ENCODE peak calls at places on chromosomes 5 and 9, in eight cellular contexts. L is AG09319, V is GM06990, R is GM20000, F is GM12865, U is fibroblast of pulmonary artery, O is B cell, E is endodermal cell. B is an unnamed sample.

GRCh38 chr5:143177263-143177994 is 226.1 kb downstream of the NR3C1 start:
- DNase-seq in L (peak), V (no peak), R (no peak), F (no peak), U (peak), O (no peak), E (no peak), B (no peak)

GRCh38 chr9:32004431-32005076 is 379.9 kb upstream of the ACO1 start:
- DNase-seq in L (no peak), V (no peak), R (no peak), F (peak), U (peak), O (no peak), E (peak), B (no peak)

GRCh38 chr5:76345582-76345981 is 57.5 kb upstream of the IQGAP2 start:
- DNase-seq in L (no peak), V (no peak), R (no peak), F (no peak), U (no peak), O (no peak), E (no peak), B (no peak)

GRCh38 chr5:169161022-169161680 is 139.8 kb downstream of the SLIT3 start:
- DNase-seq in L (peak), V (no peak), R (no peak), F (no peak), U (peak), O (no peak), E (peak), B (peak)

GRCh38 chr5:38211354-38211710 is 47.0 kb upstream of the EGFLAM start:
- DNase-seq in L (no peak), V (no peak), R (no peak), F (no peak), U (no peak), O (no peak), E (no peak), B (no peak)

GRCh38 chr5:126857472-126858410 is 80.8 kb downstream of the LMNB1 start:
- DNase-seq in L (no peak), V (no peak), R (no peak), F (no peak), U (peak), O (no peak), E (no peak), B (no peak)

GRCh38 chr5:10543585-10544040 is 20.3 kb upstream of the ANKRD33B start:
- DNase-seq in L (no peak), V (no peak), R (no peak), F (no peak), U (no peak), O (no peak), E (no peak), B (no peak)

GRCh38 chr9:76441551-76442322 is 17.2 kb upstream of the GCNT1 start:
- DNase-seq in L (no peak), V (peak), R (peak), F (peak), U (peak), O (no peak), E (no peak), B (no peak)

GRCh38 chr5:107361945-107362344 is 308.8 kb downstream of the EFNA5 start:
- DNase-seq in L (peak), V (no peak), R (no peak), F (peak), U (peak), O (no peak), E (no peak), B (no peak)

DNA sequence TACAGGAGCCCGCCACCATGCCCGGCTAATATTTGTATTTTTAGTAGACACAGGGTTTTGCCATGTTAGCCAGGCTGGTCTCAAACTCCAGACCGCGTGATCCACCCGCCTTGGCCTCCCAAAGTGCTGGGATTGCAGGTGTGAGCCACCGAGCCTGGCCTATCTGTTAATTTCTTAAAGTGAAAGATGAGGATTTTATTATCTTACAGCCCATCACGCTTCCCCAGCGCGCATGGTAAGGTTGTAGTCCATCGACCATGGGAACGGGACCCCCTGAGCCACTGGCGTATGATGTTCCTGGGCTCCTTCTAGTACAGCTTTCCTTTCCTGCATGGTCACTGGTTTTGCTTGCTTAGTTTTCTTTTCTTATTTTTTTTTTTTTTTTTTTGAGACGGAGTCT is 8.7 kb downstream of the CDHR2 start:
- DNase-seq in L (no peak), V (no peak), R (no peak), F (no peak), U (no peak), O (no peak), E (no peak), B (no peak)
- TF ChIP-seq CTCF in L (no peak), V (no peak), R (no peak), F (no peak), U (no peak), O (no peak), E (no peak), B (no peak)

GRCh38 chr5:15529821-15530220 is 29.8 kb downstream of the FBXL7 start:
- DNase-seq in L (no peak), V (no peak), R (no peak), F (no peak), U (peak), O (no peak), E (no peak), B (no peak)

GRCh38 chr5:15524712-15525111 is 24.7 kb downstream of the FBXL7 start:
- DNase-seq in L (no peak), V (no peak), R (no peak), F (no peak), U (no peak), O (no peak), E (no peak), B (no peak)

GRCh38 chr5:15525679-15526275 is 25.8 kb downstream of the FBXL7 start:
- DNase-seq in L (no peak), V (no peak), R (no peak), F (no peak), U (peak), O (no peak), E (no peak), B (no peak)

GRCh38 chr5:15526413-15526812 is 26.4 kb downstream of the FBXL7 start:
- DNase-seq in L (no peak), V (no peak), R (no peak), F (no peak), U (no peak), O (no peak), E (no peak), B (no peak)

DNA sequence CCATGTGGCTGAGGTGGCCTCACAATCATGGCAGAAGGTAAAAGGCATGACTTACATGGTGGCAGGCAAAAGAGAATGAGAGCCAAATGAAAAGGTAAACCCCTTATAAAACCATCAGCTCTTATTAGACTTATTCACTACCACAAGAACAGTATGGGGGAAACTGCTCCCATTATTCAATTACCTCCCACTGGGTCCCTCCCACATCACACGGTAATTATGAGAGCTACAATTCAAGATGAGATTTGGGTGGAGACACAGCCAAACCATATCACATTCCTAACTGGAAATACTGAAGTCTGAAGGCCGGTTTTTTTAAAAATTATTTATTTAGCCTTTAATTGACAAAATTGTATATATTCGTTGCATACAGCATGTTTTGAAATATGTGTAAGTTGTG is 28.5 kb downstream of the FBXL7 start:
- DNase-seq in L (no peak), V (no peak), R (no peak), F (no peak), U (no peak), O (no peak), E (no peak), B (no peak)
- TF ChIP-seq CTCF in L (no peak), V (no peak), R (no peak), F (no peak), U (no peak), O (no peak), E (no peak), B (no peak)

DNA sequence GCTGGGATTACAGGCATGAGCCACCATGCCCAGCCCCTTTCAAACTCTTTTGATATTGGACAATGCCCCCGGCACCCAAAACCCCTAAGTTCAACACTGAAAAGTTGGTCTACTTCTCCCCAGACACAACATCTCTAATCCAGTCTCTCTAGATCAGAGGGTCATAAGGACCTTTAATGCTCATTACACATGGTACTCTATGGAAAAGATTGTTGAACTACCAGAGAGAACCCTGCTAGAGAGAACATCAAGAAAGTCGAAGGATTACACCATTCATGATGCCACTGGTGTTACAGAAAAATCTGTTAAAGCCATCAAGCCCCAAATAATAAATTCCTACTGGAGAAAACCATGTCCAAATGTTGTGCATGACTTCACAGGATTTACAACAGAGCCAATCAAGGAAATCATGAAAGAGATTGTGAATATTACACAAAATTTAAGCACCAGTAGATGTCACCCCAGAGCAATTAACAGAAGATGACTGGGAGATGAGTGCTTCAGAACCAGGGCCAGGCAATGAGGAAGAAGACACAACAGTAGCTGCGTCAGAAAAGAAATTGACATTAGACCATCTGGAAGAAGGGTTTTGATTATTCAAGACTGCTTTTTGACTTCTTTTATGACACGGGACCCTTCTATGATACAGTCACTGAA is 28.3 kb upstream of the NIPAL4 start:
- DNase-seq in L (peak), V (peak), R (peak), F (peak), U (peak), O (peak), E (no peak), B (no peak)
- TF ChIP-seq CTCF in L (peak), V (peak), R (peak), F (peak), U (peak), O (peak), E (peak), B (no peak)

GRCh38 chr5:133489632-133490031 is 122.7 kb downstream of the FSTL4 start:
- DNase-seq in L (no peak), V (no peak), R (peak), F (peak), U (no peak), O (peak), E (peak), B (no peak)
- TF ChIP-seq CTCF in L (no peak), V (peak), R (peak), F (peak), U (no peak), O (peak), E (peak), B (no peak)

GRCh38 chr9:92770005-92770995 is 5.7 kb upstream of the BICD2 start:
- DNase-seq in L (no peak), V (peak), R (no peak), F (peak), U (peak), O (peak), E (peak), B (no peak)
- TF ChIP-seq CTCF in L (no peak), V (no peak), R (no peak), F (no peak), U (no peak), O (no peak), E (no peak), B (no peak)

GRCh38 chr5:60382761-60383160 is 317.2 kb downstream of the DEPDC1B start:
- DNase-seq in L (no peak), V (no peak), R (peak), F (peak), U (peak), O (peak), E (no peak), B (no peak)
- TF ChIP-seq CTCF in L (peak), V (peak), R (no peak), F (peak), U (peak), O (no peak), E (peak), B (no peak)

DNA sequence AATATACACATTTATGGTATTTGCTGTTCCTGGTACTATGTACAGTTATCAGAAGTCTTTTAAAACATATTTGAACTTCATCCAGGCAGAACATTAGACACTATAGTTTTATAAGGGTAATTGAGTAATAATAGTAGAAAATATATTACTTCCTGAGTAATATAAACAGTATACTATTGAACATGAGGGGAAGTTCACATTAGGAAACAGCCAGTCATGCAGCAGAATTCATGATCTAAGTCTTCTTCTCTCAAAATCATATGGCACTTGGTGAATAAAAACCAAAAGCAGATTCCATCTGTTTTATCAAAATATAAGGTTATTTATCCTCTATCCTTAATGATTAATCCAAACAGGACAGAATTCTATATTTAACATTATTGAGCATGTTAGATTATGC is 584.2 kb upstream of the TUSC1 start:
- DNase-seq in L (no peak), V (no peak), R (no peak), F (no peak), U (peak), O (no peak), E (no peak), B (no peak)
- TF ChIP-seq CTCF in L (no peak), V (no peak), R (no peak), F (no peak), U (no peak), O (no peak), E (no peak), B (no peak)

GRCh38 chr9:136324501-136325300 is 2.6 kb upstream of the GPSM1 start:
- DNase-seq in L (no peak), V (no peak), R (no peak), F (no peak), U (no peak), O (no peak), E (peak), B (no peak)

GRCh38 chr9:136326061-136326776 is 1.1 kb upstream of the GPSM1 start:
- DNase-seq in L (peak), V (no peak), R (no peak), F (no peak), U (peak), O (no peak), E (peak), B (no peak)

GRCh38 chr9:136326777-136327312 is 494 bp upstream of the GPSM1 start:
- DNase-seq in L (no peak), V (no peak), R (no peak), F (no peak), U (no peak), O (no peak), E (no peak), B (no peak)

GRCh38 chr9:136323420-136323819 is 3.9 kb upstream of the GPSM1 start:
- DNase-seq in L (no peak), V (no peak), R (no peak), F (no peak), U (no peak), O (no peak), E (no peak), B (no peak)

DNA sequence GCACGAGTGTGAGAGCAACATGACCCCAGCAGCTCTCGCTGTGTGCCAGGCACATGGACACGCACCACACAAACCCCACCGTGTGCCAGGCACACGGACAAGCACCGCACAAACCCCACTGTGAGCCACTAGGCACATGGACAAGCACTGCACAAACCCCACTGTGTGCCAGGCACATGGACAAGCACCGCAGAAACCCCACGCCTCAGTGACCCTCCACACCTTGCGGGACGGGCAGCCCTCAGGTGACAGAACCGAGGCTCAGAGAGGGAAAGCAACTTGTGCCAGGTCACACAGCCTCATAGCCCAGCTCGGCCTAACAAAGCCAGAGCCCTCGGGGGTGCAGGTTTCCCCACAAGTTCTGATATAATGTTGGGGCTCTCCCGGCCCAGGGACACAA is 2.0 kb upstream of the GPSM1 start:
- DNase-seq in L (no peak), V (no peak), R (no peak), F (no peak), U (no peak), O (no peak), E (no peak), B (no peak)
- TF ChIP-seq CTCF in L (no peak), V (no peak), R (no peak), F (no peak), U (no peak), O (no peak), E (no peak), B (no peak)

GRCh38 chr5:177025139-177025538 is 2.6 kb downstream of the ZNF346 start:
- DNase-seq in L (no peak), V (no peak), R (no peak), F (no peak), U (peak), O (no peak), E (no peak), B (no peak)

GRCh38 chr5:177023247-177023703 is 779 bp downstream of the ZNF346 start:
- DNase-seq in L (no peak), V (no peak), R (peak), F (peak), U (no peak), O (no peak), E (no peak), B (no peak)

GRCh38 chr5:177020033-177020432 is 2.5 kb upstream of the ZNF346 start:
- DNase-seq in L (no peak), V (no peak), R (no peak), F (no peak), U (no peak), O (no peak), E (no peak), B (no peak)

GRCh38 chr5:177024559-177024958 is 2.1 kb downstream of the ZNF346 start:
- DNase-seq in L (no peak), V (no peak), R (no peak), F (peak), U (no peak), O (no peak), E (no peak), B (no peak)

DNA sequence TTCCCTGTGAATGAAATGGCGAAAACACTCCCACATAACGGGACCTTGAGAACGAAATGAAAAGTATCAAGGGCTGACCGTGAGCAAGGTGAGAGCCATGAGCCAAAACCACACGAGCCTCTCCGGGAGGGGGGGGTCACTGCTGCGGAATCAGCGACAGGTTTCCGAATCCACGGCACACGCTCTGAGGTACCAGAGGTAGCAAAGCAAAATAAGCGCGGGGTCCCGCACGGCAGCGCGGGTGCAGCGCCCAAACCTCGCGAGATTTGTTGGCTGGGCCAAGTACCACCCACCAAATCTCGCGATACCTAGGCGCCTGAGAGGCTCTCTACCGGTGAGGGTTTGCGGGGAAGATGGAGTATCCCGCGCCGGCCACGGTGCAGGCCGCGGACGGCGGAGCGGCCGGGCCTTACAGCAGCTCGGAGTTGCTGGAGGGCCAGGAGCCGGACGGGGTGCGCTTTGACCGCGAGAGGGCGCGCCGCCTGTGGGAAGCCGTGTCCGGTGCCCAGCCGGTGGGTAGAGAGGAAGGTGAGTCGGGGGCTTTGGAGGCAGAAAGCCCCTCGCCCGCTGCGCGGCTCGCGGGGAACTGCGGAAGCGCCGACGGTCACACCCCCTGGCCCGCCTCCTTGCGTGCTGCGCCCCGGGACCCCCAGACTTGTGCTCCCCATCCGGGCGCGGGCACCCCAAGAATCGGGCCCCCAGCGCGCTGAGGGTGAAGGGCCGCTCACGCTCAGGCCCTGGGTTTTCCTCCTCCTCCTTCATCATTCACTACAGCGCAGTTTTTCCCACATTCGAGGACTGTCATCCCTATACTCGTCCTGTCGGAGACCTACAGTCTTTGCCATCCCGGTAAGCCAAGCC is at the start of gene ZNF346:
- DNase-seq in L (peak), V (peak), R (peak), F (peak), U (peak), O (peak), E (peak), B (peak)
- TF ChIP-seq CTCF in L (peak), V (peak), R (peak), F (peak), U (peak), O (peak), E (peak), B (no peak)